ENCODE peak calls at places on chromosomes 13 and 19, in ten cellular contexts. One of them, this sample, is unnamed.

GRCh38 chr19:35171730-35172129 is 17.2 kb downstream of the FXYD5 start:
- DNase-seq in putamen: no peak
- DNase-seq in NCI-H2227 treated with DMSO at 0.1 percent for 48 hours: no peak
- DNase-seq in CD8-positive, alpha-beta memory T cell: no peak
- DNase-seq in DMS 273 treated with DMSO at 0.1 percent for 48 hours: no peak
- DNase-seq in adrenal gland: no peak
- DNase-seq in hypothalamus: no peak
- DNase-seq in stimulated activated CD4-positive, alpha-beta T cell treated with anti-CD3 and anti-CD28 coated beads, Interleukin-12 subunit alpha, Interleukin-12 subunit beta, amount 100 ng/mL, for 48 hours: no peak
- DNase-seq in NCI-H1436: no peak
- DNase-seq in ELR: no peak
- DNase-seq in this sample: no peak

GRCh38 chr19:3269972-3270667 is 45.7 kb downstream of the CELF5 start:
- DNase-seq in putamen: no peak
- DNase-seq in NCI-H2227 treated with DMSO at 0.1 percent for 48 hours: peak; percentile 4
- DNase-seq in CD8-positive, alpha-beta memory T cell: no peak
- DNase-seq in DMS 273 treated with DMSO at 0.1 percent for 48 hours: peak; percentile 59
- DNase-seq in adrenal gland: no peak
- DNase-seq in hypothalamus: no peak
- DNase-seq in stimulated activated CD4-positive, alpha-beta T cell treated with anti-CD3 and anti-CD28 coated beads, Interleukin-12 subunit alpha, Interleukin-12 subunit beta, amount 100 ng/mL, for 48 hours: no peak
- DNase-seq in NCI-H1436: peak; percentile 32
- DNase-seq in ELR: no peak
- DNase-seq in this sample: no peak

GRCh38 chr13:34578917-34579316 is 363.2 kb upstream of the NBEA start:
- DNase-seq in putamen: no peak
- DNase-seq in NCI-H2227 treated with DMSO at 0.1 percent for 48 hours: no peak
- DNase-seq in CD8-positive, alpha-beta memory T cell: no peak
- DNase-seq in DMS 273 treated with DMSO at 0.1 percent for 48 hours: no peak
- DNase-seq in adrenal gland: no peak
- DNase-seq in hypothalamus: no peak
- DNase-seq in stimulated activated CD4-positive, alpha-beta T cell treated with anti-CD3 and anti-CD28 coated beads, Interleukin-12 subunit alpha, Interleukin-12 subunit beta, amount 100 ng/mL, for 48 hours: no peak
- DNase-seq in NCI-H1436: no peak
- DNase-seq in ELR: no peak
- DNase-seq in this sample: no peak

GRCh38 chr13:21058361-21058760 is 3.0 kb downstream of the LATS2 start:
- DNase-seq in putamen: no peak
- DNase-seq in NCI-H2227 treated with DMSO at 0.1 percent for 48 hours: no peak
- DNase-seq in CD8-positive, alpha-beta memory T cell: no peak
- DNase-seq in DMS 273 treated with DMSO at 0.1 percent for 48 hours: no peak
- DNase-seq in adrenal gland: no peak
- DNase-seq in hypothalamus: no peak
- DNase-seq in stimulated activated CD4-positive, alpha-beta T cell treated with anti-CD3 and anti-CD28 coated beads, Interleukin-12 subunit alpha, Interleukin-12 subunit beta, amount 100 ng/mL, for 48 hours: no peak
- DNase-seq in NCI-H1436: no peak
- DNase-seq in ELR: peak; percentile 42
- DNase-seq in this sample: peak; percentile 27

GRCh38 chr13:23856008-23856750 is 33.0 kb downstream of the MIPEP start:
- DNase-seq in putamen: peak; percentile 44
- DNase-seq in NCI-H2227 treated with DMSO at 0.1 percent for 48 hours: no peak
- DNase-seq in CD8-positive, alpha-beta memory T cell: no peak
- DNase-seq in DMS 273 treated with DMSO at 0.1 percent for 48 hours: peak; percentile 72
- DNase-seq in adrenal gland: no peak
- DNase-seq in hypothalamus: no peak
- DNase-seq in stimulated activated CD4-positive, alpha-beta T cell treated with anti-CD3 and anti-CD28 coated beads, Interleukin-12 subunit alpha, Interleukin-12 subunit beta, amount 100 ng/mL, for 48 hours: no peak
- DNase-seq in NCI-H1436: no peak
- DNase-seq in ELR: no peak
- DNase-seq in this sample: no peak

GRCh38 chr19:43625918-43626579 is 6.6 kb upstream of the ZNF428 start:
- DNase-seq in putamen: no peak
- DNase-seq in NCI-H2227 treated with DMSO at 0.1 percent for 48 hours: no peak
- DNase-seq in CD8-positive, alpha-beta memory T cell: no peak
- DNase-seq in DMS 273 treated with DMSO at 0.1 percent for 48 hours: no peak
- DNase-seq in adrenal gland: no peak
- DNase-seq in hypothalamus: peak; percentile 12
- DNase-seq in stimulated activated CD4-positive, alpha-beta T cell treated with anti-CD3 and anti-CD28 coated beads, Interleukin-12 subunit alpha, Interleukin-12 subunit beta, amount 100 ng/mL, for 48 hours: no peak
- DNase-seq in NCI-H1436: no peak
- DNase-seq in ELR: peak; percentile 18
- DNase-seq in this sample: no peak

GRCh38 chr13:49319555-49320350 is 72.0 kb downstream of the CDADC1 start:
- DNase-seq in putamen: no peak
- DNase-seq in NCI-H2227 treated with DMSO at 0.1 percent for 48 hours: no peak
- DNase-seq in CD8-positive, alpha-beta memory T cell: no peak
- DNase-seq in DMS 273 treated with DMSO at 0.1 percent for 48 hours: no peak
- DNase-seq in adrenal gland: no peak
- DNase-seq in hypothalamus: no peak
- DNase-seq in stimulated activated CD4-positive, alpha-beta T cell treated with anti-CD3 and anti-CD28 coated beads, Interleukin-12 subunit alpha, Interleukin-12 subunit beta, amount 100 ng/mL, for 48 hours: no peak
- DNase-seq in NCI-H1436: no peak
- DNase-seq in ELR: peak; percentile 40
- DNase-seq in this sample: no peak

GRCh38 chr19:1766800-1767352 is 13.6 kb downstream of the ONECUT3 start:
- DNase-seq in putamen: no peak
- DNase-seq in NCI-H2227 treated with DMSO at 0.1 percent for 48 hours: no peak
- DNase-seq in CD8-positive, alpha-beta memory T cell: no peak
- DNase-seq in DMS 273 treated with DMSO at 0.1 percent for 48 hours: no peak
- DNase-seq in adrenal gland: no peak
- DNase-seq in hypothalamus: no peak
- DNase-seq in stimulated activated CD4-positive, alpha-beta T cell treated with anti-CD3 and anti-CD28 coated beads, Interleukin-12 subunit alpha, Interleukin-12 subunit beta, amount 100 ng/mL, for 48 hours: no peak
- DNase-seq in NCI-H1436: no peak
- DNase-seq in ELR: no peak
- DNase-seq in this sample: no peak

GRCh38 chr13:81683526-81683925 is 1342.6 kb upstream of the SPRY2 start:
- DNase-seq in putamen: no peak
- DNase-seq in NCI-H2227 treated with DMSO at 0.1 percent for 48 hours: no peak
- DNase-seq in CD8-positive, alpha-beta memory T cell: no peak
- DNase-seq in DMS 273 treated with DMSO at 0.1 percent for 48 hours: no peak
- DNase-seq in adrenal gland: no peak
- DNase-seq in hypothalamus: no peak
- DNase-seq in stimulated activated CD4-positive, alpha-beta T cell treated with anti-CD3 and anti-CD28 coated beads, Interleukin-12 subunit alpha, Interleukin-12 subunit beta, amount 100 ng/mL, for 48 hours: no peak
- DNase-seq in NCI-H1436: no peak
- DNase-seq in ELR: no peak
- DNase-seq in this sample: no peak

GRCh38 chr19:41161903-41162302 is 31.1 kb upstream of the CYP2S1 start:
- DNase-seq in putamen: no peak
- DNase-seq in NCI-H2227 treated with DMSO at 0.1 percent for 48 hours: no peak
- DNase-seq in CD8-positive, alpha-beta memory T cell: no peak
- DNase-seq in DMS 273 treated with DMSO at 0.1 percent for 48 hours: no peak
- DNase-seq in adrenal gland: no peak
- DNase-seq in hypothalamus: no peak
- DNase-seq in stimulated activated CD4-positive, alpha-beta T cell treated with anti-CD3 and anti-CD28 coated beads, Interleukin-12 subunit alpha, Interleukin-12 subunit beta, amount 100 ng/mL, for 48 hours: no peak
- DNase-seq in NCI-H1436: no peak
- DNase-seq in ELR: peak; percentile 13
- DNase-seq in this sample: peak; percentile 17

GRCh38 chr13:75016225-75016624 is 465.7 kb downstream of the TBC1D4 start:
- DNase-seq in putamen: no peak
- DNase-seq in NCI-H2227 treated with DMSO at 0.1 percent for 48 hours: no peak
- DNase-seq in CD8-positive, alpha-beta memory T cell: no peak
- DNase-seq in DMS 273 treated with DMSO at 0.1 percent for 48 hours: no peak
- DNase-seq in adrenal gland: no peak
- DNase-seq in hypothalamus: no peak
- DNase-seq in stimulated activated CD4-positive, alpha-beta T cell treated with anti-CD3 and anti-CD28 coated beads, Interleukin-12 subunit alpha, Interleukin-12 subunit beta, amount 100 ng/mL, for 48 hours: no peak
- DNase-seq in NCI-H1436: no peak
- DNase-seq in ELR: no peak
- DNase-seq in this sample: no peak

GRCh38 chr13:36850790-36851438 is 31.9 kb downstream of the RFXAP start:
- DNase-seq in putamen: no peak
- DNase-seq in NCI-H2227 treated with DMSO at 0.1 percent for 48 hours: no peak
- DNase-seq in CD8-positive, alpha-beta memory T cell: no peak
- DNase-seq in DMS 273 treated with DMSO at 0.1 percent for 48 hours: no peak
- DNase-seq in adrenal gland: no peak
- DNase-seq in hypothalamus: no peak
- DNase-seq in stimulated activated CD4-positive, alpha-beta T cell treated with anti-CD3 and anti-CD28 coated beads, Interleukin-12 subunit alpha, Interleukin-12 subunit beta, amount 100 ng/mL, for 48 hours: no peak
- DNase-seq in NCI-H1436: peak; percentile 3
- DNase-seq in ELR: peak; percentile 37
- DNase-seq in this sample: no peak

GRCh38 chr13:88932950-88933349 is 1261.8 kb downstream of the SLITRK5 start:
- DNase-seq in putamen: no peak
- DNase-seq in NCI-H2227 treated with DMSO at 0.1 percent for 48 hours: no peak
- DNase-seq in CD8-positive, alpha-beta memory T cell: no peak
- DNase-seq in DMS 273 treated with DMSO at 0.1 percent for 48 hours: no peak
- DNase-seq in adrenal gland: no peak
- DNase-seq in hypothalamus: no peak
- DNase-seq in stimulated activated CD4-positive, alpha-beta T cell treated with anti-CD3 and anti-CD28 coated beads, Interleukin-12 subunit alpha, Interleukin-12 subunit beta, amount 100 ng/mL, for 48 hours: no peak
- DNase-seq in NCI-H1436: no peak
- DNase-seq in ELR: peak; percentile 45
- DNase-seq in this sample: no peak

GRCh38 chr13:72970301-72970880 is 88.4 kb upstream of the KLF5 start:
- DNase-seq in putamen: no peak
- DNase-seq in NCI-H2227 treated with DMSO at 0.1 percent for 48 hours: no peak
- DNase-seq in CD8-positive, alpha-beta memory T cell: no peak
- DNase-seq in DMS 273 treated with DMSO at 0.1 percent for 48 hours: no peak
- DNase-seq in adrenal gland: no peak
- DNase-seq in hypothalamus: no peak
- DNase-seq in stimulated activated CD4-positive, alpha-beta T cell treated with anti-CD3 and anti-CD28 coated beads, Interleukin-12 subunit alpha, Interleukin-12 subunit beta, amount 100 ng/mL, for 48 hours: no peak
- DNase-seq in NCI-H1436: no peak
- DNase-seq in ELR: peak; percentile 3
- DNase-seq in this sample: no peak

GRCh38 chr13:43792456-43792855 is 5.7 kb upstream of the ENOX1 start:
- DNase-seq in putamen: no peak
- DNase-seq in NCI-H2227 treated with DMSO at 0.1 percent for 48 hours: no peak
- DNase-seq in CD8-positive, alpha-beta memory T cell: no peak
- DNase-seq in DMS 273 treated with DMSO at 0.1 percent for 48 hours: no peak
- DNase-seq in adrenal gland: no peak
- DNase-seq in hypothalamus: no peak
- DNase-seq in stimulated activated CD4-positive, alpha-beta T cell treated with anti-CD3 and anti-CD28 coated beads, Interleukin-12 subunit alpha, Interleukin-12 subunit beta, amount 100 ng/mL, for 48 hours: no peak
- DNase-seq in NCI-H1436: no peak
- DNase-seq in ELR: no peak
- DNase-seq in this sample: peak; percentile 38

GRCh38 chr19:46697142-46697960 is 19.6 kb downstream of the PRKD2 start:
- DNase-seq in putamen: no peak
- DNase-seq in NCI-H2227 treated with DMSO at 0.1 percent for 48 hours: no peak
- DNase-seq in CD8-positive, alpha-beta memory T cell: no peak
- DNase-seq in DMS 273 treated with DMSO at 0.1 percent for 48 hours: no peak
- DNase-seq in adrenal gland: peak; percentile 89
- DNase-seq in hypothalamus: peak; percentile 16
- DNase-seq in stimulated activated CD4-positive, alpha-beta T cell treated with anti-CD3 and anti-CD28 coated beads, Interleukin-12 subunit alpha, Interleukin-12 subunit beta, amount 100 ng/mL, for 48 hours: no peak
- DNase-seq in NCI-H1436: no peak
- DNase-seq in ELR: peak; percentile 31
- DNase-seq in this sample: peak; percentile 79

GRCh38 chr19:6138066-6138465 is 2.6 kb downstream of the ACSBG2 start:
- DNase-seq in putamen: no peak
- DNase-seq in NCI-H2227 treated with DMSO at 0.1 percent for 48 hours: no peak
- DNase-seq in CD8-positive, alpha-beta memory T cell: no peak
- DNase-seq in DMS 273 treated with DMSO at 0.1 percent for 48 hours: no peak
- DNase-seq in adrenal gland: no peak
- DNase-seq in hypothalamus: no peak
- DNase-seq in stimulated activated CD4-positive, alpha-beta T cell treated with anti-CD3 and anti-CD28 coated beads, Interleukin-12 subunit alpha, Interleukin-12 subunit beta, amount 100 ng/mL, for 48 hours: no peak
- DNase-seq in NCI-H1436: no peak
- DNase-seq in ELR: no peak
- DNase-seq in this sample: peak; percentile 41

GRCh38 chr19:17302391-17303166 is 646 bp downstream of the ABHD8 start:
- DNase-seq in putamen: peak; percentile 53
- DNase-seq in NCI-H2227 treated with DMSO at 0.1 percent for 48 hours: no peak
- DNase-seq in CD8-positive, alpha-beta memory T cell: no peak
- DNase-seq in DMS 273 treated with DMSO at 0.1 percent for 48 hours: no peak
- DNase-seq in adrenal gland: no peak
- DNase-seq in hypothalamus: peak; percentile 32
- DNase-seq in stimulated activated CD4-positive, alpha-beta T cell treated with anti-CD3 and anti-CD28 coated beads, Interleukin-12 subunit alpha, Interleukin-12 subunit beta, amount 100 ng/mL, for 48 hours: no peak
- DNase-seq in NCI-H1436: no peak
- DNase-seq in ELR: no peak
- DNase-seq in this sample: no peak

GRCh38 chr19:46021531-46022041 is 1.3 kb downstream of the PGLYRP1 start:
- DNase-seq in putamen: no peak
- DNase-seq in NCI-H2227 treated with DMSO at 0.1 percent for 48 hours: no peak
- DNase-seq in CD8-positive, alpha-beta memory T cell: no peak
- DNase-seq in DMS 273 treated with DMSO at 0.1 percent for 48 hours: no peak
- DNase-seq in adrenal gland: no peak
- DNase-seq in hypothalamus: no peak
- DNase-seq in stimulated activated CD4-positive, alpha-beta T cell treated with anti-CD3 and anti-CD28 coated beads, Interleukin-12 subunit alpha, Interleukin-12 subunit beta, amount 100 ng/mL, for 48 hours: no peak
- DNase-seq in NCI-H1436: no peak
- DNase-seq in ELR: no peak
- DNase-seq in this sample: no peak

GRCh38 chr19:5789886-5790572 is 934 bp downstream of the DUS3L start:
- DNase-seq in putamen: no peak
- DNase-seq in NCI-H2227 treated with DMSO at 0.1 percent for 48 hours: no peak
- DNase-seq in CD8-positive, alpha-beta memory T cell: no peak
- DNase-seq in DMS 273 treated with DMSO at 0.1 percent for 48 hours: no peak
- DNase-seq in adrenal gland: no peak
- DNase-seq in hypothalamus: no peak
- DNase-seq in stimulated activated CD4-positive, alpha-beta T cell treated with anti-CD3 and anti-CD28 coated beads, Interleukin-12 subunit alpha, Interleukin-12 subunit beta, amount 100 ng/mL, for 48 hours: no peak
- DNase-seq in NCI-H1436: no peak
- DNase-seq in ELR: no peak
- DNase-seq in this sample: no peak

GRCh38 chr13:55361141-55361540 is 1779.6 kb upstream of the PRR20A start:
- DNase-seq in putamen: no peak
- DNase-seq in NCI-H2227 treated with DMSO at 0.1 percent for 48 hours: no peak
- DNase-seq in CD8-positive, alpha-beta memory T cell: no peak
- DNase-seq in DMS 273 treated with DMSO at 0.1 percent for 48 hours: no peak
- DNase-seq in adrenal gland: no peak
- DNase-seq in hypothalamus: no peak
- DNase-seq in stimulated activated CD4-positive, alpha-beta T cell treated with anti-CD3 and anti-CD28 coated beads, Interleukin-12 subunit alpha, Interleukin-12 subunit beta, amount 100 ng/mL, for 48 hours: no peak
- DNase-seq in NCI-H1436: no peak
- DNase-seq in ELR: no peak
- DNase-seq in this sample: peak; percentile 32

GRCh38 chr13:49220035-49220855 is at the start of gene MLNR:
- DNase-seq in putamen: no peak
- DNase-seq in NCI-H2227 treated with DMSO at 0.1 percent for 48 hours: peak; percentile 7
- DNase-seq in CD8-positive, alpha-beta memory T cell: peak; percentile 23
- DNase-seq in DMS 273 treated with DMSO at 0.1 percent for 48 hours: peak; percentile 10
- DNase-seq in adrenal gland: no peak
- DNase-seq in hypothalamus: no peak
- DNase-seq in stimulated activated CD4-positive, alpha-beta T cell treated with anti-CD3 and anti-CD28 coated beads, Interleukin-12 subunit alpha, Interleukin-12 subunit beta, amount 100 ng/mL, for 48 hours: peak; percentile 32
- DNase-seq in NCI-H1436: no peak
- DNase-seq in ELR: no peak
- DNase-seq in this sample: peak; percentile 19

GRCh38 chr13:103878891-103879605 is 812.8 kb upstream of the SLC10A2 start:
- DNase-seq in putamen: no peak
- DNase-seq in NCI-H2227 treated with DMSO at 0.1 percent for 48 hours: no peak
- DNase-seq in CD8-positive, alpha-beta memory T cell: no peak
- DNase-seq in DMS 273 treated with DMSO at 0.1 percent for 48 hours: no peak
- DNase-seq in adrenal gland: no peak
- DNase-seq in hypothalamus: no peak
- DNase-seq in stimulated activated CD4-positive, alpha-beta T cell treated with anti-CD3 and anti-CD28 coated beads, Interleukin-12 subunit alpha, Interleukin-12 subunit beta, amount 100 ng/mL, for 48 hours: no peak
- DNase-seq in NCI-H1436: no peak
- DNase-seq in ELR: no peak
- DNase-seq in this sample: no peak

GRCh38 chr13:51435002-51435578 is 17.7 kb downstream of the INTS6 start:
- DNase-seq in putamen: no peak
- DNase-seq in NCI-H2227 treated with DMSO at 0.1 percent for 48 hours: no peak
- DNase-seq in CD8-positive, alpha-beta memory T cell: peak; percentile 24
- DNase-seq in DMS 273 treated with DMSO at 0.1 percent for 48 hours: no peak
- DNase-seq in adrenal gland: no peak
- DNase-seq in hypothalamus: no peak
- DNase-seq in stimulated activated CD4-positive, alpha-beta T cell treated with anti-CD3 and anti-CD28 coated beads, Interleukin-12 subunit alpha, Interleukin-12 subunit beta, amount 100 ng/mL, for 48 hours: no peak
- DNase-seq in NCI-H1436: no peak
- DNase-seq in ELR: peak; percentile 70
- DNase-seq in this sample: peak; percentile 3

GRCh38 chr19:36527873-36528193 is 238 bp downstream of the ZNF260 start:
- DNase-seq in putamen: no peak
- DNase-seq in NCI-H2227 treated with DMSO at 0.1 percent for 48 hours: no peak
- DNase-seq in CD8-positive, alpha-beta memory T cell: no peak
- DNase-seq in DMS 273 treated with DMSO at 0.1 percent for 48 hours: no peak
- DNase-seq in adrenal gland: no peak
- DNase-seq in hypothalamus: no peak
- DNase-seq in stimulated activated CD4-positive, alpha-beta T cell treated with anti-CD3 and anti-CD28 coated beads, Interleukin-12 subunit alpha, Interleukin-12 subunit beta, amount 100 ng/mL, for 48 hours: no peak
- DNase-seq in NCI-H1436: no peak
- DNase-seq in ELR: no peak
- DNase-seq in this sample: no peak

GRCh38 chr13:50668882-50669281 is 174.6 kb downstream of the DLEU7 start:
- DNase-seq in putamen: no peak
- DNase-seq in NCI-H2227 treated with DMSO at 0.1 percent for 48 hours: no peak
- DNase-seq in CD8-positive, alpha-beta memory T cell: no peak
- DNase-seq in DMS 273 treated with DMSO at 0.1 percent for 48 hours: peak; percentile 7
- DNase-seq in adrenal gland: no peak
- DNase-seq in hypothalamus: no peak
- DNase-seq in stimulated activated CD4-positive, alpha-beta T cell treated with anti-CD3 and anti-CD28 coated beads, Interleukin-12 subunit alpha, Interleukin-12 subunit beta, amount 100 ng/mL, for 48 hours: no peak
- DNase-seq in NCI-H1436: no peak
- DNase-seq in ELR: no peak
- DNase-seq in this sample: no peak

GRCh38 chr19:5403968-5404640 is 51.1 kb upstream of the ZNRF4 start:
- DNase-seq in putamen: peak; percentile 19
- DNase-seq in NCI-H2227 treated with DMSO at 0.1 percent for 48 hours: peak; percentile 13
- DNase-seq in CD8-positive, alpha-beta memory T cell: no peak
- DNase-seq in DMS 273 treated with DMSO at 0.1 percent for 48 hours: peak; percentile 16
- DNase-seq in adrenal gland: peak; percentile 79
- DNase-seq in hypothalamus: peak; percentile 34
- DNase-seq in stimulated activated CD4-positive, alpha-beta T cell treated with anti-CD3 and anti-CD28 coated beads, Interleukin-12 subunit alpha, Interleukin-12 subunit beta, amount 100 ng/mL, for 48 hours: peak; percentile 50
- DNase-seq in NCI-H1436: no peak
- DNase-seq in ELR: peak; percentile 86
- DNase-seq in this sample: peak; percentile 84

GRCh38 chr13:35744144-35744543 is 267.7 kb upstream of the MAB21L1 start:
- DNase-seq in putamen: no peak
- DNase-seq in NCI-H2227 treated with DMSO at 0.1 percent for 48 hours: no peak
- DNase-seq in CD8-positive, alpha-beta memory T cell: no peak
- DNase-seq in DMS 273 treated with DMSO at 0.1 percent for 48 hours: no peak
- DNase-seq in adrenal gland: no peak
- DNase-seq in hypothalamus: no peak
- DNase-seq in stimulated activated CD4-positive, alpha-beta T cell treated with anti-CD3 and anti-CD28 coated beads, Interleukin-12 subunit alpha, Interleukin-12 subunit beta, amount 100 ng/mL, for 48 hours: no peak
- DNase-seq in NCI-H1436: no peak
- DNase-seq in ELR: no peak
- DNase-seq in this sample: no peak

This sample was measured in RPMI7951.